ENCODE peak calls at places on chromosomes 16 and 17, in seven cellular contexts. I is HCT116, E is body of pancreas, X is transverse colon, L is adrenal gland, P is ovary, B is stomach. N is an unnamed sample.
A peak's percentile ranks its signal among the peaks of the same experiment; 100 is the strongest.

GRCh38 chr17:7107012-7107754 is 7.4 kb downstream of the ASGR2 start:
- DNase-seq in I (no peak), E (no peak), X (no peak), L (no peak), P (no peak), B (no peak), N (no peak)

GRCh38 chr17:79721993-79722671 is 8.6 kb upstream of the ENPP7 start:
- DNase-seq in I (no peak), E (peak; percentile 38), X (no peak), L (no peak), P (no peak), B (no peak), N (no peak)

GRCh38 chr16:57048095-57048494 is 44.3 kb upstream of the CPNE2 start:
- DNase-seq in I (no peak), E (no peak), X (no peak), L (no peak), P (no peak), B (no peak), N (no peak)

GRCh38 chr17:77847211-77848085 is 111.1 kb upstream of the TNRC6C start:
- DNase-seq in I (no peak), E (no peak), X (no peak), L (no peak), P (no peak), B (no peak), N (no peak)

GRCh38 chr17:77118251-77118928 is 22.4 kb upstream of the SEC14L1 start:
- DNase-seq in I (no peak), E (no peak), X (no peak), L (no peak), P (no peak), B (no peak), N (no peak)

GRCh38 chr16:86365513-86366040 is 144.8 kb upstream of the FOXF1 start:
- DNase-seq in I (no peak), E (no peak), X (no peak), L (no peak), P (no peak), B (no peak), N (no peak)

GRCh38 chr17:8073627-8074485 is 13.7 kb downstream of the ALOX12B start:
- DNase-seq in I (peak; percentile 44), E (peak; percentile 79), X (peak; percentile 79), L (peak; percentile 77), P (peak; percentile 50), B (peak; percentile 81), N (peak; percentile 76)

GRCh38 chr16:57798267-57798810 is 4.0 kb downstream of the KIFC3 start:
- DNase-seq in I (no peak), E (no peak), X (no peak), L (no peak), P (no peak), B (no peak), N (no peak)

GRCh38 chr17:22310717-22311686 is 618.7 kb downstream of the KCNJ18 start:
- DNase-seq in I (no peak), E (no peak), X (no peak), L (no peak), P (no peak), B (no peak), N (no peak)

GRCh38 chr16:24609740-24610420 is 70.5 kb downstream of the RBBP6 start:
- DNase-seq in I (no peak), E (peak; percentile 69), X (peak; percentile 42), L (peak; percentile 77), P (peak; percentile 68), B (peak; percentile 54), N (peak; percentile 53)

GRCh38 chr17:34168989-34169388 is 86.1 kb upstream of the CCL2 start:
- DNase-seq in I (no peak), E (no peak), X (no peak), L (no peak), P (no peak), B (no peak), N (no peak)

DNA sequence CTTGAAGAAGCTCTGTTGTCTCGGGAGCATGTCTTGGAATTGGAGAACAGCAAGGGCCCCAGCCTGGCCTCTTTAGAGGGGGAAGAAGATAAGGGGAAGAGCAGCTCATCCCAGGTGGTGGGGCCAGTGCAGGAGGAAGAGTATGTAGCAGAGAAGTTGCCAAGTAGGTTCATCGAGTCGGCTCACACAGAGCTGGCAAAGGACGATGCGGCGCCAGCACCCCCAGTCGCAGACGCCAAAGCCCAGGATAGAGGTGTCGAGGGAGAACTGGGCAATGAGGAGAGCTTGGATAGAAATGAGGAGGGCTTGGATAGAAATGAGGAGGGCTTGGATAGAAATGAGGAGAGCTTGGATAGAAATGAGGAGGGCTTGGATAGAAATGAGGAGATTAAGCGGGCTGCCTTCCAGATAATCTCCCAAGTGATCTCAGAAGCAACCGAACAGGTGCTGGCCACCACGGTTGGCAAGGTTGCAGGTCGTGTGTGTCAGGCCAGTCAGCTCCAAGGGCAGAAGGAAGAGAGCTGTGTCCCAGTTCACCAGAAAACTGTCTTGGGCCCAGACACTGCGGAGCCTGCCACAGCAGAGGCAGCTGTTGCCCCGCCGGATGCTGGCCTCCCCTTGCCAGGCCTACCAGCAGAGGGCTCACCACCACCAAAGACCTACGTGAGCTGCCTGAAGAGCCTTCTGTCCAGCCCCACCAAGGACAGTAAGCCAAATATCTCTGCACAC is 21.2 kb downstream of the AKAP1 start:
- DNase-seq in I (peak; percentile 64), E (peak; percentile 52), X (peak; percentile 38), L (no peak), P (no peak), B (no peak), N (no peak)
- TF ChIP-seq CTCF in I (peak; percentile 96), E (peak; percentile 48), X (peak; percentile 34), L (no peak), P (no peak), B (no peak), N (no peak)

DNA sequence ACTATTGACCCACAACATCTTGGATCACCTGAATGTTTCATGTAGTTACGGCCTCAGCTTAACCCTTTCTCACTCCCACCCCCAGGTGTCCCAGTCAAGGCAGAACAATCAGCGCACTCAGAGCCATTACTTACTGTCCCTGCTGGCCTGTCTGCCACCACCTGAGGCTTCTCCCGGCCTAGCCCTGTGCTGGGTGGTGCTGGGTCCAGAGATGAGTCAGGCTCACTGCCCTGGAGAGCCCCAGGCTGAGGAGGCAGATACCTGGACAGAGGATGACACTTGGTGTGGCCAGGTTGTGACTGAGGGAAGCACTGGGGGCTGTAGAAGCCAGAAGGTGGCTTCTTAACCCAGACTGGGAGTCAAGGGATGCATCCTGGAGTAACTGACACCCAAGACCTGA is 4.0 kb upstream of the SLC5A2 start:
- DNase-seq in I (no peak), E (no peak), X (no peak), L (no peak), P (no peak), B (no peak), N (no peak)
- H3K4me1 ChIP-seq in I (peaks cover 7% of the 10 kb centered on the region), E (peaks cover 22% of the 10 kb centered on the region), X (no peaks in the 10 kb centered on the region), L (peaks cover 11% of the 10 kb centered on the region), P (no peaks in the 10 kb centered on the region), B (peaks cover 31% of the 10 kb centered on the region), N (no peaks in the 10 kb centered on the region)

DNA sequence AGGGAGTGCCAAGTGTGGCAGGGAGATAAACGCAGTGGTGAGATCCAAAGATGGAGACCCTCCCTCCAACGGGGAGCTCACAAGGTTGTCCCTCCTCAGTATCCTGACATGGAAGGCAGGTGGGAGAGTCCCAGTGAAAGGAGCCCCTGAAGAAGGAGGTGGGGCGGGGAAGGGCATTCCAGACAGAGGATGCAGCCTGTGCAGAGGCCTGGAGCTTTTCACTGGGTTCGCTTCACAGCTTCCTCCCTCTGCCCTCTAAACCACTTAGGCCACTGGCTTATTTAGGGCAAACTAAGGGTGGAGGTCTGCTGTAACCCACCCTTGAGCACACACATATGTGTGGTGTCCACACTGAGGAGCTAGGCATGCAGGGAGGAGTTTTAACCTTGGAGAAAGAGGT is 1.8 kb downstream of the GSG1L start:
- DNase-seq in I (no peak), E (no peak), X (no peak), L (no peak), P (no peak), B (no peak), N (no peak)
- TF ChIP-seq POLR2A in I (no peak), E (no peak), X (no peak), L (no peak), P (no peak), B (no peak), N (no peak)

DNA sequence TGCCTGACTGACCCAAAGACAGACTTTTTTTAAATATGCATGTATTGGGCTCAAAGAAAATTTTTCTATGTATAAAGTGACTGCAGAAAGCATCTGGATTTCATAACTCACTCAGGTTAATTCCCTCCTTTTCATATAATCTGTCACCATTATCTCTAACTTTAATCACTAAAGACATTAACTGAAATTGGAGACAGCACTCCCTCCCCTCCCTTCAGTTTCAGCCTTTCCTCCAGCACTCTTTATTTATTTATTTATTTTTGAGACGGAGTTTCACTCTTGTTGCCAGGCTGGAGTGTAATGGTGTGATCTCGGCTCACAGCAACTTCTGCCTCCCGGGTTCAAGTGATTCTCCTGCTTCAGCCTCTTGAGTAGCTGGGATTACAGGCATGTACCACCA is 43.2 kb downstream of the CDH8 start:
- DNase-seq in I (no peak), E (no peak), X (no peak), L (no peak), P (no peak), B (no peak), N (no peak)
- TF ChIP-seq CTCF in I (no peak), E (no peak), X (no peak), L (no peak), P (no peak), B (no peak), N (no peak)

GRCh38 chr17:66545918-66546317 is 243.5 kb downstream of the PRKCA start:
- DNase-seq in I (no peak), E (no peak), X (no peak), L (no peak), P (no peak), B (no peak), N (no peak)
- H3K4me1 ChIP-seq in I (peaks cover 43% of the 10 kb centered on the region), E (peaks cover 5% of the 10 kb centered on the region), X (peaks cover 12% of the 10 kb centered on the region), L (peaks cover 39% of the 10 kb centered on the region), P (peaks cover 22% of the 10 kb centered on the region), B (peaks cover 19% of the 10 kb centered on the region), N (no peaks in the 10 kb centered on the region)

DNA sequence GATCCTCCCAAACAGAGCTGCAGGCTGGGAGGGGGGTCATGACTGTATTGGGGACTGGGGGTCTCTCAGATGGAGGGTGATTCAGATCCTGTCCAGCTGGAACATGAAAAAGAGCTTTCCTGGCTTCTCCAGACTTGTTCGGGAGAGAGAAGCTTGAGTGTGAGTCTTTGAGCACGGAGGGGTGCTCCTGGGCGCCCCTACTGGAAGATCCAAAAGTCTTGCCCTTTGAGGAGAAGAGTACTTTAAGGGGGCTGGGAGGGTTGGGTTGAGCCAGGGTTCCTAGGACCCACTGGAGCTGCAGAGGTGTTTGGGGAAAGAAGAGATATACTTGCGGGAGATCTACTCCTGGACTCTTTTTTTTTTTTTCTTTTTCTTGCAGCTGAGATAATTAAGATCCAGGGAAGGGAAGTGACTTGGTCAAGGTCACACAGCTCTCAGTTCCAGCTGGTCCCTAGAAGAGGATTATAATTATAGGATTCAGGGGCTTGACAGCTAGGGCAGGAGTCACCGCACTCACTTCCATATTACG is 8.4 kb downstream of the RARA start:
- DNase-seq in I (peak; percentile 46), E (no peak), X (peak; percentile 71), L (peak; percentile 75), P (peak; percentile 64), B (peak; percentile 50), N (no peak)
- TF ChIP-seq POLR2A in I (no peak), E (no peak), X (no peak), L (no peak), P (no peak), B (no peak), N (no peak)

DNA sequence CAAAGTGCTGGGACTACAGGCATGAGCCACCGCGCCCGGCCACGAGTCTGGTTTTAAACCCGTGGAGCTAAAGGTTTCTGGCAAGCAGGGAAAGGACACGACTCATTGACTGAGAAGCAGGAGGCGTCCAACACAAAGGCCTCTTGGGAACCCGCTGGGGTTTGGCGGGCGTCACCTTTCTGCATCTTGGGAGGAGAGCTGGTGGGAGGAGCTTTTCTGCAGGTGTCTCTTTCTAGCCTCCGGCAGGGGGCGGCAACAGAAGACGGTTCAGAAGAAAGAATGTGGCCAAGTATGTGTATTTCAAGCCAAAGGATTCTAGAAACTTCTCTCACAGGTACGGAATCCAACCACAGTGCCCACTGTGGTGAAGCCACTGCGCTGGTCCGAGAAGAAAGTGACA is 97.4 kb downstream of the MRM3 start:
- DNase-seq in I (peak; percentile 89), E (peak; percentile 97), X (peak; percentile 71), L (peak; percentile 82), P (peak; percentile 86), B (peak; percentile 92), N (peak; percentile 95)
- TF ChIP-seq CTCF in I (peak; percentile 63), E (peak; percentile 84), X (peak; percentile 53), L (peak; percentile 25), P (peak; percentile 69), B (peak; percentile 73), N (peak; percentile 64)

N was measured in breast epithelium.